ENCODE peak calls at places on chromosomes 12 and 14, in ten cellular contexts. V is K562, C is spleen, X is esophagus muscularis mucosa, N is HCT116, E is upper lobe of left lung, A is stomach, F is endothelial cell of umbilical vein, S is suprapubic skin, T is sigmoid colon. B is an unnamed sample.

GRCh38 chr12:74334770-74335169 is 202.9 kb upstream of the ATXN7L3B start:
- DNase-seq in V (no peak), C (no peak), X (no peak), N (peak; percentile 26), E (no peak), A (no peak), F (peak; percentile 4), S (no peak), T (no peak), B (no peak)

GRCh38 chr14:89489796-89490506 is 72.9 kb upstream of the FOXN3 start:
- DNase-seq in V (no peak), C (peak; percentile 49), X (no peak), N (no peak), E (no peak), A (no peak), F (no peak), S (no peak), T (no peak), B (no peak)

GRCh38 chr12:109729837-109730200 is 16.2 kb downstream of the FAM222A start:
- DNase-seq in V (no peak), C (peak; percentile 49), X (no peak), N (no peak), E (no peak), A (no peak), F (no peak), S (peak; percentile 51), T (peak; percentile 52), B (no peak)

GRCh38 chr12:542290-543113 is 82.8 kb downstream of the B4GALNT3 start:
- DNase-seq in V (no peak), C (peak; percentile 56), X (no peak), N (no peak), E (no peak), A (no peak), F (no peak), S (no peak), T (no peak), B (no peak)

GRCh38 chr12:12072064-12072760 is 1.5 kb downstream of the BCL2L14 start:
- DNase-seq in V (no peak), C (peak; percentile 75), X (no peak), N (no peak), E (peak; percentile 62), A (peak; percentile 73), F (no peak), S (no peak), T (no peak), B (no peak)

GRCh38 chr12:80598004-80598606 is 109.3 kb upstream of the MYF6 start:
- DNase-seq in V (no peak), C (no peak), X (no peak), N (peak; percentile 16), E (no peak), A (no peak), F (peak; percentile 55), S (no peak), T (no peak), B (no peak)

GRCh38 chr14:85421166-85421877 is 108.6 kb upstream of the FLRT2 start:
- DNase-seq in V (no peak), C (no peak), X (no peak), N (no peak), E (no peak), A (no peak), F (no peak), S (no peak), T (no peak), B (no peak)

GRCh38 chr12:95473440-95473946 is 459 bp upstream of the METAP2 start:
- DNase-seq in V (peak; percentile 28), C (no peak), X (no peak), N (peak; percentile 19), E (no peak), A (peak; percentile 36), F (peak; percentile 76), S (peak; percentile 65), T (no peak), B (peak; percentile 41)

GRCh38 chr12:51341259-51342007 is 5.0 kb downstream of the CELA1 start:
- DNase-seq in V (peak; percentile 71), C (no peak), X (no peak), N (peak; percentile 56), E (no peak), A (peak; percentile 75), F (peak; percentile 81), S (peak; percentile 72), T (peak; percentile 81), B (peak; percentile 58)

GRCh38 chr14:58666737-58667136 is 29.0 kb downstream of the DACT1 start:
- DNase-seq in V (no peak), C (no peak), X (no peak), N (no peak), E (no peak), A (no peak), F (no peak), S (no peak), T (no peak), B (no peak)

GRCh38 chr14:69708586-69709169 is 58.3 kb upstream of the SRSF5 start:
- DNase-seq in V (no peak), C (no peak), X (no peak), N (no peak), E (no peak), A (no peak), F (no peak), S (no peak), T (no peak), B (no peak)

GRCh38 chr12:10722502-10722904 is 620 bp downstream of the YBX3 start:
- DNase-seq in V (peak; percentile 54), C (peak; percentile 86), X (no peak), N (no peak), E (peak; percentile 91), A (peak; percentile 43), F (no peak), S (no peak), T (peak; percentile 80), B (peak; percentile 40)

GRCh38 chr12:10720974-10721565 is 2.1 kb downstream of the YBX3 start:
- DNase-seq in V (no peak), C (no peak), X (no peak), N (no peak), E (no peak), A (no peak), F (peak; percentile 34), S (no peak), T (no peak), B (no peak)

GRCh38 chr12:10719482-10719881 is 3.6 kb downstream of the YBX3 start:
- DNase-seq in V (no peak), C (no peak), X (no peak), N (no peak), E (no peak), A (no peak), F (peak; percentile 60), S (no peak), T (no peak), B (no peak)

GRCh38 chr12:10722905-10723866 is at the start of gene YBX3:
- DNase-seq in V (peak; percentile 43), C (peak; percentile 88), X (peak; percentile 97), N (peak; percentile 66), E (peak; percentile 94), A (peak; percentile 87), F (peak; percentile 84), S (peak; percentile 95), T (peak; percentile 95), B (peak; percentile 88)

DNA sequence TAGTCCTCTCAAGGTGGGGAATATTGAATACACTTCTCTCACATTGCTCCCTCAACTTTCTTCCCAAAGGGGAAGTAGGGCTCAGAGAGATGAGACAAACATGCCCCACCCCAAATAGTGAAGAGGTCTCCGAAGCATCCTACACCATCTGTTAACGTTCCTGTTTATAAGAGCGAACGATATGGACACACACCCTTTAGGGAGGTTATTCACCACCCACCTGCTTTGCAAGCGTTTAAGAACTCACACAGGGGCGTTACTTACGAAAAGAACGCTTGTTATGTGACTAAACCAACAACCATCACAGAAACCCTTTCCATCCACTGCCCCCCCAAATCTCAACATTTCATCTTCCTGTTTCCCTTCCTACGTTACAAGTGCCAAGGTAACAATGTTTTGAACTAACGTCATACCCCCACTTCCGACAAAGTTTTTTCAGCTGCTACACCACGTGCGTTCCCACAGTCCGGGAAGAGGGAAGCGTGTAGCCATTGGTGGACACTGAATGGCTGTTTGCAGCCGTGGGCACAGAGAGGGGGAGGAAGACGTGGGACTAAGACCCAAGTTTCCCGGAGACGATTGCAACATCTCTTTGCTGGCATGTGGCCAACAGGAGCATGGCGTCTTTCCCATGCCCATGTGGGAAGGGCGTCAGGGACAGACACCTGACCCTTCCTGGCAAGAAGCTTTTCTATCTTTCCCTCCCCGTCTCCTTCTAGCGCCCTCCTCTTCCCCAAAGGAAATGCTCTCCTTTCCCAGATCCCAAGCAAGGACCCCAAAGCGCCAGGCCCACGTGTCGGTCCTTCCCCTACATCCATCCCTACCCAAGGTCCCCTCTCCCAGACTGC is 1.2 kb downstream of the YBX3 start:
- DNase-seq in V (peak; percentile 29), C (peak; percentile 85), X (peak; percentile 99), N (peak; percentile 81), E (no peak), A (peak; percentile 81), F (peak; percentile 100), S (peak; percentile 97), T (peak; percentile 98), B (peak; percentile 96)
- TF ChIP-seq POLR2AphosphoS5 in V (no peak), C (peak; percentile 96), X (peak; percentile 98), N (peak; percentile 74), E (peak; percentile 97), A (peak; percentile 98), F (peak; percentile 71), S (peak; percentile 89), T (peak; percentile 88), B (peak; percentile 98)

DNA sequence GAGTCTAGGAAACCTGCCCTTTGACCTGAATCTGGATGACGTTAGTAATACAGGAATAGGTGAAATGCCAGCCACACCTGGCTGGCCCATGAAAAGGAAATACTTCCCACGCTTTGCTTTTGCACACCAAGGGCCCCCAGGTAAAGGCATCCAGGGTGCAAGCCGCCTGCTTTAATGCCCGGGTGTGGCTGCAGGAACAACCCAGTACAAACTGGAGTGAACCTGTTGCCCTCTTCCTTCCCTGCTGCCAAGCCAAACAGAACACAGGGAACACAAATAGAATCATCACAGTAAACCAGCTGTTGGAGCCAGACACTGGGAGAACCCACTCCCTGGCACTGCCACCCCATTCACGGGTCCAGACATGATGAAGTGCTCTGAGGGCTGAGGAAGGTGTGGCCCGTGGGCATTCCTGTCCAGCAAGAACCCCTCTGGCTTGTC is 24.2 kb upstream of the FOS start:
- DNase-seq in V (no peak), C (no peak), X (no peak), N (no peak), E (no peak), A (peak; percentile 77), F (no peak), S (peak; percentile 81), T (no peak), B (peak; percentile 78)
- TF ChIP-seq POLR2A in V (no peak), C (no peak), X (no peak), N (no peak), E (no peak), A (no peak), F (no peak), S (no peak), T (no peak), B (no peak)

GRCh38 chr12:68291396-68292036 is 38.1 kb upstream of the IL22 start:
- DNase-seq in V (no peak), C (no peak), X (peak; percentile 29), N (no peak), E (no peak), A (no peak), F (no peak), S (no peak), T (no peak), B (no peak)
- H3K4me3 ChIP-seq in V (no peak overlapping the region), C (no peak overlapping the region), X (no peak overlapping the region), N (no peak overlapping the region), E (no peak overlapping the region), A (no peak overlapping the region), F (no peak overlapping the region), S (no peak overlapping the region), T (no peak overlapping the region), B (no peak overlapping the region)

DNA sequence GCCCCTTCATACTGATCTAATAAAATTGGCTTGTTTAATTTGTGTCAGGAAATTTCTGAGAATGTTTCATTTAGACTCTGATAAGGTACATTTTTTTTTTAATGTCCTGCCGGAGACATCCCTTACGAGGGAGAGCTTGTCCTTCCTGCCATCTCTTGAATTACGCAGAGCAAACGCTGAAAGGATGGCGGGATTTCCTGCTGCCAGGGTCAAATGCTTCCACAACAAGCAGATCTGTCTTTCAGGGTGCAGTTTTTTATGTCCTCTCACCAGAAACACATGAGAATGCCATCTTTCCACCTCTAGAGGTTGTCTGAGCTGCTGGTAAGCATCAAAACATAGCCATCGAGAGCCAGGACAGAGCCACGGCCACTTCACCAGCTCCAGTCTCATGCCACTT is 126.8 kb upstream of the ARHGAP5 start:
- DNase-seq in V (no peak), C (no peak), X (no peak), N (no peak), E (no peak), A (no peak), F (no peak), S (no peak), T (no peak), B (no peak)
- TF ChIP-seq POLR2AphosphoS5 in V (no peak), C (peak; percentile 51), X (no peak), N (no peak), E (no peak), A (no peak), F (no peak), S (no peak), T (no peak), B (no peak)